ENCODE peak calls at places on chromosomes 6 and 20, in seven cellular contexts. H is sigmoid colon, K is gastrocnemius medialis, Y is Peyer's patch, J is prostate gland, P is upper lobe of left lung, U is IMR-90. N is an unnamed sample.
A peak's percentile ranks its signal among the peaks of the same experiment; 100 is the strongest.

GRCh38 chr20:44057698-44058675 is 129.0 kb downstream of the JPH2 start:
- DNase-seq in H (peak; percentile 49), K (no peak), Y (no peak), J (no peak), P (no peak), U (peak; percentile 44), N (no peak)

GRCh38 chr20:37416202-37417145 is 70.5 kb downstream of the SRC start:
- DNase-seq in H (no peak), K (no peak), Y (no peak), J (no peak), P (no peak), U (no peak), N (no peak)

GRCh38 chr6:4906293-4906941 is 97.4 kb downstream of the RPP40 start:
- DNase-seq in H (no peak), K (no peak), Y (no peak), J (no peak), P (no peak), U (no peak), N (no peak)

GRCh38 chr6:150753404-150754184 is 111.9 kb upstream of the MTHFD1L start:
- DNase-seq in H (no peak), K (no peak), Y (no peak), J (no peak), P (no peak), U (no peak), N (no peak)

GRCh38 chr20:18663932-18664331 is 76.1 kb downstream of the DTD1 start:
- DNase-seq in H (no peak), K (no peak), Y (no peak), J (no peak), P (no peak), U (peak; percentile 61), N (no peak)

GRCh38 chr6:71090216-71090615 is 133.4 kb upstream of the B3GAT2 start:
- DNase-seq in H (no peak), K (no peak), Y (no peak), J (no peak), P (no peak), U (no peak), N (no peak)

GRCh38 chr6:167827062-167827587 is 414 bp downstream of the AFDN start:
- DNase-seq in H (peak; percentile 70), K (no peak), Y (no peak), J (no peak), P (no peak), U (no peak), N (no peak)

GRCh38 chr6:46772754-46773153 is 20.4 kb upstream of the MEP1A start:
- DNase-seq in H (no peak), K (peak; percentile 38), Y (no peak), J (no peak), P (no peak), U (no peak), N (no peak)

DNA sequence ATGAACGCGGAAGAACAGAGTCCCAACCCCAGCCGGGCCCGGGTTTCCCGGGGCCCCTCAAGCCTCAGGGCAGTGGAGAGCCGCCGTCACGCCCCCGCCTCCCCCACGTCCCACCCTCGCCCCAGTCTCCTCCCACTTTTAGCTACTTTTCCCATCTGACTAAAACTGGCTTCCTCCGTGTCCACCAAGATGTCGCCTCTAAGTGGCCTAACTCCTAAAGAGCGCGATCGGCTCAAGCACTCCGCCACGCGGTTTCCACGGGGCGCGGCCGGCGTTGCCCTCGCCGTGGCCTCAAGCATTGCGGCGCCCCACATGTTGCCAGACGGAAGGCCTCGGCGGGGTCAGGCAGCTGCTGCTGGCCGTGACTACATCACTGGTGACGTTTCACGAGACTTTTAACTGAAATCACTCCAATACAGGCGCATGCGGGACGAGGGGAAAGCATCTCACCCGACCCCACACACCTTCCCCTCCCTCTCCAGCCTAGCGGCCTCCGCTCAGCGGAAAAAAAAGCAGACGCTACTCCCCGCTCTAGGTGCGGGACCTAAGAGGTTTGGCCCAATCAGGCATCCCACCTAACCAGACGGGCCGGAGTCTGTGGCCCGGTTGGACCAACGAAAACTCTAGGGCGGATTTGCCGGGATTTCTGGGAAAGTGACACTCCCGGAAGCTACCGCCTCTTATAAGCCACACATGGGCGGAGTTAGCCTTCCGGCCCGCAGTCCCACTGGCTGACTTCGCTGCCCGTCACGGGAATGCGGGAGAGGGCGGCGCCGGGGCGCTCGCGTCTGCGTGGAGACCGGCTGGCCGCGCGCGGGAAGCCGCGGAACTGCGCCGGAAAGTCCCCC is at the start of gene NXT1:
- DNase-seq in H (peak; percentile 99), K (peak; percentile 98), Y (peak; percentile 95), J (peak; percentile 98), P (peak; percentile 99), U (peak; percentile 99), N (peak; percentile 95)
- TF ChIP-seq POLR2A in H (peak; percentile 61), K (peak; percentile 94), Y (peak; percentile 58), J (peak; percentile 82), P (peak; percentile 84), U (peak; percentile 92), N (peak; percentile 83)

DNA sequence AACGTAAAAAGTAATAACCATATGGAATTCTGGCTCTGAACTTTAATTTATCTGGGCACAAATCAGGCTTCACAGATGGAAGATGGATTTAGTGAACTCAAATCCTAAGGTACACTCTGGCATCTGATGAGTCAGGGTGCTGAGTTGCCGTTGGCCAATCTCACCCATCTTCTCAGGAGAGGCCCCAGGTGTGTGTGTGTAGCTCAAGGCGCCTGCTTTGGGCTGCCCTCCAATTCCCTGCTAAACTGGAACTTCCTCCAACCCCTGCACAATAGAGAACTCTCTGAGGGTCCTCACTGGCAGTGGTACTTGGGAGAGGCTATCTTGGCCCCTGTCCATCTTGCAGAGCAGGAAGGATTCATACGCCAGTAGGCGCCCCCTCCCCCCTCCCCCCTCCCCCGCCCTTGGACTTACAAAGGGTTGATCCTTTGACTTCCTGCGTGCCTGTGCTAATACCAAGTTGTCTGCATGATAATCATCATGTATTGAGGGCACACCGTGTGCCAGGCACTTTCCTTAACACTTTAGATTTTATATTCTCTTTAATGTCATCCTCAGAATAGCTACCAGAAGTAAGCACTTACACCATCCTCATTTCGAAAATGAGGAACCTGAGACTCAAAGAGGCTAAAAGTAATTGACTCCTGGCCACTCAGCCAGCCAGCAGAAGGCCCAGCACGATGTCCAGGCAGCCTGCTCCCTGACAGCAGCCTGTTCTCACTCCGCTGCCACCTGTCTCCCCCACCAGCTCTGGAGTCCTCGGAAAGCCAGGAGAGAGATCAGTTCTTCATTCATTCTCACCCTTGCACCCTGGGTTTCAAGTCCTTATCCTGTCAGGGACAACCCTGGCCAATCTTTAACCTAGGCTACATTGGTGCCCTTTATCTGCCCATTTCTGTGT is 173.7 kb downstream of the SASH1 start:
- DNase-seq in H (no peak), K (no peak), Y (no peak), J (no peak), P (no peak), U (no peak), N (no peak)
- H3K27ac ChIP-seq in H (peak overlapping the region; percentile 67), K (peak overlapping the region; percentile 83), Y (no peak overlapping the region), J (no peak overlapping the region), P (no peak overlapping the region), U (no peak overlapping the region), N (peak overlapping the region; percentile 93)

GRCh38 chr20:58310291-58310782 is 822 bp downstream of the RAB22A start:
- DNase-seq in H (no peak), K (no peak), Y (no peak), J (no peak), P (no peak), U (peak; percentile 14), N (no peak)

GRCh38 chr20:58308290-58308679 is 1.2 kb upstream of the RAB22A start:
- DNase-seq in H (no peak), K (no peak), Y (no peak), J (no peak), P (no peak), U (no peak), N (no peak)

GRCh38 chr20:58307270-58307669 is 2.2 kb upstream of the RAB22A start:
- DNase-seq in H (no peak), K (no peak), Y (no peak), J (no peak), P (no peak), U (no peak), N (no peak)

GRCh38 chr20:58308680-58309527 is 611 bp upstream of the RAB22A start:
- DNase-seq in H (peak; percentile 88), K (peak; percentile 54), Y (peak; percentile 77), J (peak; percentile 50), P (peak; percentile 93), U (peak; percentile 46), N (peak; percentile 34)

DNA sequence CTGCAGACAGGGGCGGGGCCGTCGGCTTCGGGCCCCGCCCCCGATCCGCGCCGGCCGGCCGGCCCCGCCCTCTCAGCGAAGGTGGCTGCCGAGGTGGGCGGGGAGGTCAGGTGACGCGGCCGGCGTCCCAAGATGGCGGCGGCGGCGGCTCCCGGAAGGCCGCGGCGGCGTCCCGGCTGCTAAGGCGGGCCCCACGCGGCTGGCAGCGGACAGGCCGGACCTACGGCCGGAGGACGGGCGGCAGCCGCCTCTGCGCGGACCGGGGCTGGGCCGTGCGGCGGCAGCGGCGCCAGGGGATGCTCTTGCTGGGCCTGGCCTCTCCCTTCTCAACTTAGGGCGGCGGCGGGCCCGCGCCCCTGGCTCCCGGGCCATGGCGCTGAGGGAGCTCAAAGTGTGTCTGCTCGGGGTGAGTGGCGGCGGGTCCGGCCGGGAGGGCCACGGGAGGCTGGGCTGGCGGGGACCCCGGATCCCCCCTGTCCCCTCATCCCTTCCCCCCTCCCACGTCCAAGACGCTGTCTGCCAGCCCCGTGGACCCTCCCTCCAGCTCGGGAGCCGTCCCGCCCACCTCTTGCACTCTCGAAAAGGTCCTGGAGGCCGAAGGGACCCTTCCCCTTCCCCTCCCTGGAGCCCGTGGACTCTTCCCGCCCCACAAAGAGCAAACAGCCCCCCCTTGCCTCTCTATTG is at the start of gene RAB22A:
- DNase-seq in H (peak; percentile 92), K (peak; percentile 64), Y (peak; percentile 88), J (peak; percentile 78), P (peak; percentile 96), U (peak; percentile 77), N (peak; percentile 64)
- TF ChIP-seq POLR2A in H (no peak), K (peak; percentile 96), Y (peak; percentile 92), J (peak; percentile 78), P (peak; percentile 92), U (peak; percentile 93), N (peak; percentile 80)

GRCh38 chr6:147156799-147157382 is 47.3 kb upstream of the STXBP5 start:
- DNase-seq in H (no peak), K (no peak), Y (no peak), J (no peak), P (no peak), U (peak; percentile 52), N (no peak)

GRCh38 chr6:147154454-147154853 is 49.8 kb upstream of the STXBP5 start:
- DNase-seq in H (no peak), K (no peak), Y (no peak), J (peak; percentile 42), P (no peak), U (peak; percentile 79), N (no peak)

GRCh38 chr6:147158881-147159280 is 45.3 kb upstream of the STXBP5 start:
- DNase-seq in H (no peak), K (no peak), Y (no peak), J (no peak), P (no peak), U (no peak), N (no peak)

GRCh38 chr6:147157930-147158329 is 46.3 kb upstream of the STXBP5 start:
- DNase-seq in H (no peak), K (no peak), Y (no peak), J (no peak), P (no peak), U (no peak), N (no peak)

DNA sequence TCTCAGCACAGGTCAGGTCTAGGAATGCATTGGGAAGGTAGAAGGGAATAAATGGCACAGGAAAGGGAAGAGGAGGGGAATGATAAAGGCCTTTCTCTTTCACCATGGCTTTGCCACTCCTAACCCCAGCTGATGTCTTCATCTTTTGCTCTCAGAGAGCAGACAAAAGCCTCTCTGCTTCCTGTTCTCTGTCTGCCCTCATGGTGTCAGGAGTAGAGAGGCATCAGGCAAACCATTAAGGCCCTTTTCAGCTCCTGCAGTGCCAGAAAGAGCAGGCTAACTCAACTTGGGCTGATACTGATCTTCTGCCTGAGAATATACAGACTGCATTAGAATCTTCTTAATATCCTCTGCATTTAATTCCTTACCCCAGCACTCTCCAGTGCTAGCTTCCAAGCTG is 48.0 kb upstream of the STXBP5 start:
- DNase-seq in H (no peak), K (no peak), Y (no peak), J (no peak), P (no peak), U (no peak), N (no peak)
- H3K27ac ChIP-seq in H (no peak overlapping the region), K (no peak overlapping the region), Y (no peak overlapping the region), J (no peak overlapping the region), P (no peak overlapping the region), U (no peak overlapping the region), N (no peak overlapping the region)